ENCODE peak calls at places on chromosomes 11 and 22, in nine cellular contexts. One of them, this sample, is unnamed.

GRCh38 chr11:61679893-61680621 is at the start of gene DAGLA:
- DNase-seq in PC-3: peak
- DNase-seq in HCT116: no peak
- DNase-seq in neural progenitor cell: peak
- DNase-seq in SK-N-SH: peak
- DNase-seq in MM.1S: peak
- DNase-seq in hepatocyte: peak
- DNase-seq in OCI-LY7: no peak
- DNase-seq in GM23338: peak
- DNase-seq in this sample: peak

GRCh38 chr22:29197096-29197495 is 8.6 kb upstream of the EMID1 start:
- DNase-seq in HCT116: no peak
- DNase-seq in neural progenitor cell: no peak
- DNase-seq in SK-N-SH: no peak
- DNase-seq in MM.1S: no peak
- DNase-seq in PC-3: no peak
- DNase-seq in OCI-LY7: no peak
- DNase-seq in hepatocyte: no peak
- DNase-seq in GM23338: no peak
- DNase-seq in this sample: no peak

GRCh38 chr11:16909375-16910035 is 104.7 kb downstream of the PLEKHA7 start:
- DNase-seq in neural progenitor cell: no peak
- DNase-seq in OCI-LY7: no peak
- DNase-seq in PC-3: no peak
- DNase-seq in SK-N-SH: no peak
- DNase-seq in HCT116: no peak
- DNase-seq in MM.1S: peak
- DNase-seq in hepatocyte: no peak
- DNase-seq in GM23338: no peak
- DNase-seq in this sample: no peak

GRCh38 chr22:48765595-48765994 is 1062.1 kb downstream of the BRD1 start:
- DNase-seq in HCT116: no peak
- DNase-seq in neural progenitor cell: no peak
- DNase-seq in PC-3: no peak
- DNase-seq in OCI-LY7: no peak
- DNase-seq in hepatocyte: no peak
- DNase-seq in GM23338: no peak
- DNase-seq in SK-N-SH: no peak
- DNase-seq in MM.1S: no peak
- DNase-seq in this sample: no peak

GRCh38 chr11:128776434-128777284 is 82.8 kb downstream of the FLI1 start:
- DNase-seq in neural progenitor cell: peak
- DNase-seq in GM23338: peak
- DNase-seq in HCT116: peak
- DNase-seq in SK-N-SH: peak
- DNase-seq in MM.1S: peak
- DNase-seq in PC-3: peak
- DNase-seq in hepatocyte: peak
- DNase-seq in OCI-LY7: peak
- DNase-seq in this sample: peak

GRCh38 chr11:90286640-90287039 is 63.8 kb upstream of the CHORDC1 start:
- DNase-seq in OCI-LY7: no peak
- DNase-seq in MM.1S: no peak
- DNase-seq in SK-N-SH: no peak
- DNase-seq in GM23338: peak
- DNase-seq in HCT116: no peak
- DNase-seq in hepatocyte: no peak
- DNase-seq in PC-3: no peak
- DNase-seq in neural progenitor cell: no peak
- DNase-seq in this sample: no peak

GRCh38 chr22:40215266-40215665 is 37.5 kb downstream of the TNRC6B start:
- DNase-seq in HCT116: no peak
- DNase-seq in GM23338: no peak
- DNase-seq in neural progenitor cell: no peak
- DNase-seq in SK-N-SH: no peak
- DNase-seq in OCI-LY7: peak
- DNase-seq in MM.1S: no peak
- DNase-seq in hepatocyte: no peak
- DNase-seq in PC-3: no peak
- DNase-seq in this sample: no peak

GRCh38 chr11:85132839-85133238 is 494.3 kb downstream of the DLG2 start:
- DNase-seq in PC-3: no peak
- DNase-seq in HCT116: no peak
- DNase-seq in MM.1S: no peak
- DNase-seq in GM23338: peak
- DNase-seq in hepatocyte: peak
- DNase-seq in neural progenitor cell: peak
- DNase-seq in OCI-LY7: no peak
- DNase-seq in SK-N-SH: no peak
- DNase-seq in this sample: peak

GRCh38 chr11:133136376-133136775 is 395.9 kb downstream of the OPCML start:
- DNase-seq in MM.1S: no peak
- DNase-seq in GM23338: peak
- DNase-seq in neural progenitor cell: peak
- DNase-seq in HCT116: no peak
- DNase-seq in SK-N-SH: no peak
- DNase-seq in OCI-LY7: no peak
- DNase-seq in PC-3: no peak
- DNase-seq in hepatocyte: no peak
- DNase-seq in this sample: no peak

GRCh38 chr11:8584511-8584910 is 9.5 kb downstream of the STK33 start:
- DNase-seq in HCT116: no peak
- DNase-seq in SK-N-SH: no peak
- DNase-seq in neural progenitor cell: peak
- DNase-seq in PC-3: no peak
- DNase-seq in OCI-LY7: no peak
- DNase-seq in GM23338: peak
- DNase-seq in MM.1S: no peak
- DNase-seq in hepatocyte: no peak
- DNase-seq in this sample: no peak

GRCh38 chr11:9799901-9800300 is 136.0 kb downstream of the SWAP70 start:
- DNase-seq in hepatocyte: no peak
- DNase-seq in MM.1S: no peak
- DNase-seq in GM23338: no peak
- DNase-seq in HCT116: no peak
- DNase-seq in OCI-LY7: no peak
- DNase-seq in SK-N-SH: no peak
- DNase-seq in neural progenitor cell: no peak
- DNase-seq in PC-3: no peak
- DNase-seq in this sample: peak

GRCh38 chr11:9790703-9791102 is 126.8 kb downstream of the SWAP70 start:
- DNase-seq in OCI-LY7: no peak
- DNase-seq in hepatocyte: no peak
- DNase-seq in neural progenitor cell: no peak
- DNase-seq in PC-3: no peak
- DNase-seq in HCT116: no peak
- DNase-seq in SK-N-SH: peak
- DNase-seq in MM.1S: no peak
- DNase-seq in GM23338: no peak
- DNase-seq in this sample: no peak

GRCh38 chr11:9796854-9797253 is 133.0 kb downstream of the SWAP70 start:
- DNase-seq in SK-N-SH: no peak
- DNase-seq in PC-3: no peak
- DNase-seq in HCT116: no peak
- DNase-seq in neural progenitor cell: no peak
- DNase-seq in GM23338: no peak
- DNase-seq in OCI-LY7: no peak
- DNase-seq in hepatocyte: no peak
- DNase-seq in MM.1S: no peak
- DNase-seq in this sample: peak

GRCh38 chr11:9797300-9797699 is 133.4 kb downstream of the SWAP70 start:
- DNase-seq in HCT116: no peak
- DNase-seq in GM23338: no peak
- DNase-seq in OCI-LY7: no peak
- DNase-seq in neural progenitor cell: no peak
- DNase-seq in hepatocyte: no peak
- DNase-seq in MM.1S: no peak
- DNase-seq in SK-N-SH: no peak
- DNase-seq in PC-3: no peak
- DNase-seq in this sample: peak

DNA sequence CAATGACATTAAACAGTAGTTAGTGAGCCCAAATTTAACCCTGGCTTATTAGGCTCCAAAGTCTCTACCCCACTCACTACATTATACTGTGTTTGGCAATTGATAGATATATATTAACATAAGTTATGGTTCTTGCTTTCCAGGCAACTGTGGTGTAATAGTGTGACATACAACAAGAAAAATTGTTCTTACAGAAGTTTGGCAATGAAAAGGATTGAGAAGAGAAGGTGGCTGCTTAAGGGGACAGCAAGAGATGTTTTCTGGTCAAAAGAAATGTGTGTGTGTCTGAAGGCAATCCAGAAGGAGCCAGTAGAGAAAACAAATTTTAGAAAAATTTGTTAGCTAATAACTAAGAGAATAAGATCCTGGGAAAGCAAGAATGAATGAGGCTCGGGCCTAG is 132.4 kb downstream of the SWAP70 start:
- DNase-seq in neural progenitor cell: no peak
- DNase-seq in PC-3: no peak
- DNase-seq in GM23338: no peak
- DNase-seq in SK-N-SH: no peak
- DNase-seq in MM.1S: no peak
- DNase-seq in hepatocyte: no peak
- DNase-seq in HCT116: no peak
- DNase-seq in OCI-LY7: no peak
- DNase-seq in this sample: peak
- H3K27ac ChIP-seq in neural progenitor cell: no peak
- H3K27ac ChIP-seq in PC-3: no peak
- H3K27ac ChIP-seq in GM23338: peak
- H3K27ac ChIP-seq in SK-N-SH: no peak
- H3K27ac ChIP-seq in MM.1S: no peak
- H3K27ac ChIP-seq in hepatocyte: no peak
- H3K27ac ChIP-seq in HCT116: no peak
- H3K27ac ChIP-seq in OCI-LY7: no peak
- H3K27ac ChIP-seq in this sample: no peak

GRCh38 chr22:27756212-27756660 is 45.3 kb downstream of the MN1 start:
- DNase-seq in hepatocyte: no peak
- DNase-seq in neural progenitor cell: no peak
- DNase-seq in HCT116: no peak
- DNase-seq in SK-N-SH: no peak
- DNase-seq in OCI-LY7: no peak
- DNase-seq in MM.1S: no peak
- DNase-seq in GM23338: no peak
- DNase-seq in PC-3: no peak
- DNase-seq in this sample: no peak

GRCh38 chr22:27755521-27756211 is 45.9 kb downstream of the MN1 start:
- DNase-seq in OCI-LY7: no peak
- DNase-seq in MM.1S: no peak
- DNase-seq in GM23338: no peak
- DNase-seq in PC-3: no peak
- DNase-seq in neural progenitor cell: no peak
- DNase-seq in SK-N-SH: no peak
- DNase-seq in hepatocyte: no peak
- DNase-seq in HCT116: no peak
- DNase-seq in this sample: no peak

GRCh38 chr22:27754888-27755480 is 46.6 kb downstream of the MN1 start:
- DNase-seq in neural progenitor cell: no peak
- DNase-seq in SK-N-SH: no peak
- DNase-seq in OCI-LY7: no peak
- DNase-seq in MM.1S: no peak
- DNase-seq in GM23338: no peak
- DNase-seq in PC-3: no peak
- DNase-seq in hepatocyte: no peak
- DNase-seq in HCT116: no peak
- DNase-seq in this sample: no peak

GRCh38 chr22:27752771-27753170 is 48.8 kb downstream of the MN1 start:
- DNase-seq in OCI-LY7: no peak
- DNase-seq in HCT116: no peak
- DNase-seq in MM.1S: no peak
- DNase-seq in neural progenitor cell: no peak
- DNase-seq in SK-N-SH: no peak
- DNase-seq in hepatocyte: peak
- DNase-seq in PC-3: peak
- DNase-seq in GM23338: no peak
- DNase-seq in this sample: peak

DNA sequence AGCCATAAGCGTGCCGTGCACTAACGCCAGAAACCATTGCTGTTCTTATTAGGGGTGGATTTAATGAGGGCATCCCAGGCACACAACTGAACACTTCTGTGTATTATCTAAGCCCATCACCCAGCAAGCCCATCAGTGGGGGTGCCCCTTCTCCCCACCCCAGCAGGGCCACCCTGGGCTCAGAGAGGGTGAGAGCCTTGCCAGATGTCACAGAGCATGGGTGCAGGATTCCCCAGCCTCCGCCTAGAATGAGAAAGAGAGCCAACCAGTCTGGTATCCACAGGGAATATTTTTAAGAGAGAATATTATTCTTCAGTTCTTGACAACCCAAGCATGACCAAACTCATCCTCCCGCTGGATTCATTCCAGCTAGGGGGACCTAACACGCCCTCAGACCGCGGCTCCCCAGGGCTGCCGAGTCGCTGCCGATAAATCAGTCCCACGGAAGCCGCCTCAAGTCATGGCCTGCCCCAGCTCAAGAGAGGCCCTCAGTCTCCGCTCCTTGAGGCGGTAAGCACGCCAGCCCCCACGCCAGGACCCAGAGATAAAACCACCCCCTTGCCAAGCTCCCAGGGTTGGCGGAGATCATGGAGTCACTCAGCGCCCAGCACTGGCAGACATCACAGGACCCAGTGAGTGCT is 47.2 kb downstream of the MN1 start:
- DNase-seq in HCT116: no peak
- DNase-seq in MM.1S: no peak
- DNase-seq in neural progenitor cell: no peak
- DNase-seq in GM23338: no peak
- DNase-seq in SK-N-SH: no peak
- DNase-seq in hepatocyte: no peak
- DNase-seq in OCI-LY7: no peak
- DNase-seq in PC-3: no peak
- DNase-seq in this sample: peak
- TF ChIP-seq EZH2phosphoT487 in HCT116: no peak
- TF ChIP-seq EZH2phosphoT487 in MM.1S: no peak
- TF ChIP-seq EZH2phosphoT487 in neural progenitor cell: no peak
- TF ChIP-seq EZH2phosphoT487 in GM23338: no peak
- TF ChIP-seq EZH2phosphoT487 in SK-N-SH: no peak
- TF ChIP-seq EZH2phosphoT487 in hepatocyte: no peak
- TF ChIP-seq EZH2phosphoT487 in OCI-LY7: no peak
- TF ChIP-seq EZH2phosphoT487 in PC-3: no peak
- TF ChIP-seq EZH2phosphoT487 in this sample: no peak

DNA sequence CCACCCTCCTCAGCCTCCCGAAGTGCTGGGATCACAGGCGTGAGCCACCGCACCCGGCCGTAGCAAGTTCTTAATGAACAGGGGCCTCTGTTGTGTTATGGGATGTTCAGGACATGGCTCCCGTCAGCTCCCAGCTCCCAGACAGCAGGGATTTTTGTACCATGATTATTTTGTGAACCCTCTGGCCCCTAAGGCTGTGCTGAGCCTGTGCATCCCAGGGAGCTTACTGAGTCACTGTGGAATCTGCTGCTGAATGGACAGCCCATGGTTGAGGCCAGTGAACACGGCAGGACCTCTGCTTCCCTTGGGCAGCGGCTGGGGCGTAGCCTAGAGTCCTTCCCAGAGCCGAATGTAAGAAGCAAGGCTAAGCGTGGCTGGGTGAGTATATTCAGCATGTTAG is 245.2 kb downstream of the NTM start:
- DNase-seq in neural progenitor cell: no peak
- DNase-seq in GM23338: no peak
- DNase-seq in SK-N-SH: no peak
- DNase-seq in OCI-LY7: no peak
- DNase-seq in PC-3: no peak
- DNase-seq in MM.1S: no peak
- DNase-seq in hepatocyte: no peak
- DNase-seq in HCT116: no peak
- DNase-seq in this sample: peak
- H3K27ac ChIP-seq in neural progenitor cell: no peak
- H3K27ac ChIP-seq in GM23338: no peak
- H3K27ac ChIP-seq in SK-N-SH: no peak
- H3K27ac ChIP-seq in OCI-LY7: no peak
- H3K27ac ChIP-seq in PC-3: no peak
- H3K27ac ChIP-seq in MM.1S: no peak
- H3K27ac ChIP-seq in hepatocyte: no peak
- H3K27ac ChIP-seq in HCT116: no peak
- H3K27ac ChIP-seq in this sample: no peak

GRCh38 chr22:21451545-21452520 is 15.4 kb upstream of the TMEM191C start:
- DNase-seq in PC-3: no peak
- DNase-seq in neural progenitor cell: peak
- DNase-seq in HCT116: no peak
- DNase-seq in OCI-LY7: no peak
- DNase-seq in MM.1S: no peak
- DNase-seq in GM23338: no peak
- DNase-seq in hepatocyte: no peak
- DNase-seq in SK-N-SH: no peak
- DNase-seq in this sample: no peak
- TF ChIP-seq EZH2phosphoT487 in PC-3: no peak
- TF ChIP-seq EZH2phosphoT487 in neural progenitor cell: no peak
- TF ChIP-seq EZH2phosphoT487 in HCT116: no peak
- TF ChIP-seq EZH2phosphoT487 in OCI-LY7: no peak
- TF ChIP-seq EZH2phosphoT487 in MM.1S: no peak
- TF ChIP-seq EZH2phosphoT487 in GM23338: no peak
- TF ChIP-seq EZH2phosphoT487 in hepatocyte: no peak
- TF ChIP-seq EZH2phosphoT487 in SK-N-SH: no peak
- TF ChIP-seq EZH2phosphoT487 in this sample: no peak